ENCODE peak calls at places on chromosomes 12 and 14, in six cellular contexts. V is GM12878, F is A549, U is HepG2, Q is K562, Z is endothelial cell of umbilical vein. R is an unnamed sample.

GRCh38 chr12:851343-851742 is 98.2 kb downstream of the RAD52 start:
- DNase-seq in Z (peak), Q (no peak), U (no peak), V (no peak), F (no peak), R (no peak)

GRCh38 chr12:52119398-52120254 is 40.1 kb downstream of the SMIM41 start:
- DNase-seq in U (peak), Q (peak), F (peak), V (no peak), Z (peak), R (peak)

GRCh38 chr14:37985826-37986470 is 221.8 kb upstream of the SSTR1 start:
- DNase-seq in Q (peak), F (no peak), U (peak), V (no peak), Z (peak), R (peak)

GRCh38 chr14:22980672-22981089 is 1.7 kb downstream of the AJUBA start:
- DNase-seq in Z (no peak), U (peak), V (no peak), Q (no peak), F (peak), R (no peak)

GRCh38 chr14:77622562-77622961 is 6.1 kb upstream of the SPTLC2 start:
- DNase-seq in F (no peak), V (no peak), U (no peak), Z (no peak), Q (no peak), R (no peak)

GRCh38 chr14:104351849-104352492 is 213.6 kb downstream of the KIF26A start:
- DNase-seq in F (no peak), Z (no peak), U (no peak), Q (no peak), V (no peak), R (no peak)

GRCh38 chr12:22729898-22730443 is 105.0 kb downstream of the ETNK1 start:
- DNase-seq in Z (peak), Q (no peak), F (no peak), V (no peak), U (no peak), R (peak)

GRCh38 chr14:103121846-103122577 is 1.2 kb upstream of the TNFAIP2 start:
- DNase-seq in F (peak), V (no peak), U (peak), Q (peak), Z (peak), R (peak)

GRCh38 chr12:104998423-104999346 is 12.6 kb downstream of the NOPCHAP1 start:
- DNase-seq in V (no peak), Z (no peak), Q (no peak), U (no peak), F (no peak), R (no peak)

GRCh38 chr12:32110417-32110816 is 3.8 kb downstream of the BICD1 start:
- DNase-seq in U (no peak), Q (no peak), Z (no peak), V (no peak), F (no peak), R (no peak)

GRCh38 chr12:64475518-64475917 is 23.6 kb downstream of the TBK1 start:
- DNase-seq in Z (no peak), F (no peak), Q (no peak), U (no peak), V (no peak), R (no peak)

GRCh38 chr12:86697916-86698315 is 441.7 kb upstream of the MGAT4C start:
- DNase-seq in Z (no peak), Q (no peak), U (no peak), V (no peak), F (no peak), R (no peak)

GRCh38 chr12:29428630-29429029 is 47.7 kb upstream of the ERGIC2 start:
- DNase-seq in V (peak), Z (peak), U (no peak), Q (peak), F (no peak), R (peak)

GRCh38 chr14:101223147-101223546 is 319.6 kb upstream of the RTL1 start:
- DNase-seq in Z (no peak), U (no peak), Q (no peak), V (no peak), F (no peak), R (no peak)

GRCh38 chr14:103103461-103104388 is 9.2 kb downstream of the EXOC3L4 start:
- DNase-seq in U (peak), Q (no peak), F (peak), Z (no peak), V (no peak), R (peak)

GRCh38 chr14:106790189-106791036 is 1264.0 kb downstream of the TMEM121 start:
- DNase-seq in F (peak), V (no peak), U (peak), Q (peak), Z (no peak), R (peak)

GRCh38 chr14:39094515-39094914 is 8.5 kb downstream of the SEC23A start:
- DNase-seq in V (no peak), F (no peak), U (no peak), Z (no peak), Q (no peak), R (no peak)

GRCh38 chr14:73785834-73786631 is 65.6 kb upstream of the PTGR2 start:
- DNase-seq in Z (peak), V (no peak), Q (peak), U (peak), F (peak), R (peak)

GRCh38 chr14:73728106-73729014 is 14.2 kb upstream of the PNMA1 start:
- DNase-seq in Z (peak), F (peak), Q (peak), U (peak), V (no peak), R (peak)

GRCh38 chr12:120220838-120221575 is 20.1 kb upstream of the RPLP0 start:
- DNase-seq in F (no peak), U (peak), Q (no peak), Z (no peak), V (no peak), R (no peak)

GRCh38 chr12:130307859-130308258 is 29.8 kb upstream of the PIWIL1 start:
- DNase-seq in U (no peak), Q (no peak), F (no peak), Z (no peak), V (no peak), R (no peak)

GRCh38 chr12:53966385-53967133 is 6.4 kb upstream of the HOXC11 start:
- DNase-seq in U (no peak), Q (no peak), F (no peak), Z (no peak), V (no peak), R (no peak)

GRCh38 chr12:95796982-95797289 is 6.4 kb upstream of the NTN4 start:
- DNase-seq in U (no peak), V (no peak), Z (no peak), F (peak), Q (no peak), R (no peak)

GRCh38 chr14:34562776-34563150 is 23.3 kb upstream of the EAPP start:
- DNase-seq in Q (no peak), V (no peak), U (peak), F (no peak), Z (no peak), R (no peak)

GRCh38 chr12:101277443-101277842 is 2.5 kb upstream of the UTP20 start:
- DNase-seq in F (no peak), Z (no peak), V (no peak), Q (no peak), U (no peak), R (peak)

GRCh38 chr14:66288511-66288910 is 197.7 kb upstream of the CCDC196 start:
- DNase-seq in F (no peak), V (no peak), Q (no peak), U (no peak), Z (no peak), R (no peak)

GRCh38 chr12:94586589-94587259 is 63.6 kb downstream of the TMCC3 start:
- DNase-seq in F (no peak), Q (no peak), Z (peak), V (no peak), U (no peak), R (no peak)

GRCh38 chr12:69657376-69658137 is 41.5 kb downstream of the BEST3 start:
- DNase-seq in Q (peak), Z (no peak), F (no peak), V (no peak), U (peak), R (no peak)

GRCh38 chr12:46874642-46875041 is 48.8 kb upstream of the SLC38A4 start:
- DNase-seq in F (no peak), U (no peak), V (no peak), Z (peak), Q (no peak), R (no peak)

GRCh38 chr14:58296731-58297130 is 1.6 kb upstream of the ARID4A start:
- DNase-seq in F (no peak), Q (peak), U (no peak), Z (peak), V (no peak), R (peak)

GRCh38 chr12:62709321-62709720 is 225.6 kb downstream of the PPM1H start:
- DNase-seq in Z (no peak), V (no peak), F (no peak), U (no peak), Q (no peak), R (no peak)

GRCh38 chr12:67452119-67452805 is 183.1 kb downstream of the CAND1 start:
- DNase-seq in U (no peak), V (peak), Z (no peak), Q (no peak), F (no peak), R (peak)

GRCh38 chr14:89249296-89249565 is 167.8 kb downstream of the FOXN3 start:
- DNase-seq in F (no peak), Q (no peak), V (no peak), U (no peak), Z (no peak), R (no peak)

GRCh38 chr14:91372680-91373495 is 44.7 kb downstream of the CCDC88C start:
- DNase-seq in V (no peak), Q (no peak), Z (peak), U (no peak), F (no peak), R (peak)

GRCh38 chr14:98466807-98467206 is 805.2 kb downstream of the BCL11B start:
- DNase-seq in V (no peak), Q (no peak), U (no peak), F (no peak), Z (no peak), R (no peak)

GRCh38 chr12:50948798-50949197 is 3.5 kb upstream of the HIGD1C start:
- DNase-seq in Q (no peak), U (no peak), F (no peak), V (no peak), Z (no peak), R (no peak)

GRCh38 chr12:4212845-4213244 is 60.7 kb upstream of the CCND2 start:
- DNase-seq in Q (no peak), Z (no peak), V (no peak), F (no peak), U (no peak), R (no peak)

GRCh38 chr12:4215862-4216541 is 57.6 kb upstream of the CCND2 start:
- DNase-seq in F (no peak), U (no peak), Z (no peak), Q (no peak), V (peak), R (no peak)

GRCh38 chr12:4217091-4217490 is 56.5 kb upstream of the CCND2 start:
- DNase-seq in F (no peak), Z (no peak), U (no peak), V (no peak), Q (no peak), R (peak)

GRCh38 chr12:4216542-4216927 is 57.0 kb upstream of the CCND2 start:
- DNase-seq in Z (no peak), V (no peak), Q (no peak), U (no peak), F (no peak), R (no peak)

DNA sequence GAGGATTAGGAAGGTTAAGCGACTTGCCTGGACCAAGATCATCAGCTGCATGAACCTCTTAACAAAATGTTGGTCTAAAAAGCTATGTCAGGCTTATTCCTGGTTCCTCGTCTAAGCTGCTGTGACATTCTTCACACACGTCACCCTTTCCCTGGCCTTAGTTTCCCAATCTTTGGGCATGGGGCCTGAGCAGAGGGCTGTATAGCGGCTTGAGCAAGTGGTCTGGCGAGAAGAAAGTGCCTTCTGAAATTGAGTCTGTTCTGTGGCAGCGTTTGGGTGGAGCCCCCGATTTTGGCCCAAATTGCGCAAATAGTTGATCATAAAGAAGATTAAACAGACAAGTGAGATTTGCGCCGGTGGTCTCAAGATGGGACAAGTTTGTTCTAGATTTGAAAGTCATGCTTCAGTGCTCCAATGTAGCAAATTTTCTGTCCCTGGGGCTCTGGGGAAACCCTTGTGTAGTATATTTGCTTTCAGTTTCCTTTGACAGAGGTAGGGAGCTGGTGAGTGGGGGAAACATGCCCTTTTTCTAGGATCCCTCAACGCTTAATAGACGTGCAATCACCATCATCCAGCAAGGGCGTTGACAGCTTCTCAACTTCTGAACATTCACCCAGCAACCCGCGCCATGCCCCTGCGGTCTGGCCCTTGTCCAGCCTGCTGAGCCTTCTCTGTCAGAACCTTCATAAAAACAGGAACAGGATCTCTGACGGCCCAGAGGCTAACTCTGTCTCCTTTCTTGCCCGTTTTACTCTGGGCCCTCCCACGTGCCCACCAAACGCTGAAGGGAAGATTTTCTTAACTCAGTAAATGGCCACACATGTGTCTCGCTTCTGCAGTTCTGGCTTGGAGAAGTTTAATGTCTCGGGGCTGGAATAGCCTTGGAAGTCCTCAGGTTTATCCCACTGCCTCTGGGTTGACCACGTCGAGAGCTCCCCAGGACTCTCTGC is 58.4 kb upstream of the CCND2 start:
- DNase-seq in F (no peak), V (peak), U (no peak), Z (no peak), Q (peak), R (peak)
- TF ChIP-seq MYC in F (no peak), V (no peak), U (no peak), Z (no peak), Q (no peak), R (no peak)

GRCh38 chr12:24823808-24824515 is 124.9 kb downstream of the BCAT1 start:
- DNase-seq in V (peak), U (no peak), F (no peak), Z (no peak), Q (no peak), R (no peak)
- TF ChIP-seq MAX in V (no peak), U (no peak), F (no peak), Z (no peak), Q (no peak), R (no peak)

GRCh38 chr14:54550514-54550913 is 16.4 kb upstream of the SAMD4A start:
- DNase-seq in Z (no peak), Q (no peak), U (no peak), F (no peak), V (no peak), R (no peak)

GRCh38 chr14:54549862-54550261 is 17.1 kb upstream of the SAMD4A start:
- DNase-seq in Q (no peak), F (no peak), U (no peak), V (no peak), Z (no peak), R (peak)

GRCh38 chr14:54556535-54556934 is 10.4 kb upstream of the SAMD4A start:
- DNase-seq in F (no peak), U (peak), Q (no peak), V (no peak), Z (no peak), R (peak)

GRCh38 chr14:54555651-54556050 is 11.3 kb upstream of the SAMD4A start:
- DNase-seq in Z (no peak), U (no peak), Q (peak), V (no peak), F (peak), R (no peak)

DNA sequence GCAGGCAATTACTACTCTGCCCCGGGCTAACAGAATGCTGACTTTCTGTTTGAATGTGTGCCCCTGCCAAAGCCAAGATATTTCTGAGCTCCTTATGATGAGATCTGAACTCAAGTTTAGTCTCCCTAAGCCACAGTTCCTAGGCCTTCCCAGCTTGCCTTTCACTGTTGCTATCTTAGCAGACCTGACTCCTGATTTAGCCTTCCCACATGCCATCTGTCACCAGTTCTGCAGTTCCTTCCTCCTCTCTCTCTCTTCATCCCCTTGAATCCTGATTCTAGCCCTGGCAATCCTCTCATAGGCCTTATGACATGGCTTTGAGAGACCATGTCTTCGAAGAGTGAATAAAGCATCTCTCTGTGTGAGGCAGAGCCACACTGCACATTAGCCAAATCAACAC is 12.5 kb upstream of the SAMD4A start:
- DNase-seq in Z (no peak), U (no peak), Q (no peak), F (no peak), V (no peak), R (no peak)
- TF ChIP-seq MYC in Z (no peak), U (no peak), Q (no peak), F (no peak), V (no peak), R (no peak)

DNA sequence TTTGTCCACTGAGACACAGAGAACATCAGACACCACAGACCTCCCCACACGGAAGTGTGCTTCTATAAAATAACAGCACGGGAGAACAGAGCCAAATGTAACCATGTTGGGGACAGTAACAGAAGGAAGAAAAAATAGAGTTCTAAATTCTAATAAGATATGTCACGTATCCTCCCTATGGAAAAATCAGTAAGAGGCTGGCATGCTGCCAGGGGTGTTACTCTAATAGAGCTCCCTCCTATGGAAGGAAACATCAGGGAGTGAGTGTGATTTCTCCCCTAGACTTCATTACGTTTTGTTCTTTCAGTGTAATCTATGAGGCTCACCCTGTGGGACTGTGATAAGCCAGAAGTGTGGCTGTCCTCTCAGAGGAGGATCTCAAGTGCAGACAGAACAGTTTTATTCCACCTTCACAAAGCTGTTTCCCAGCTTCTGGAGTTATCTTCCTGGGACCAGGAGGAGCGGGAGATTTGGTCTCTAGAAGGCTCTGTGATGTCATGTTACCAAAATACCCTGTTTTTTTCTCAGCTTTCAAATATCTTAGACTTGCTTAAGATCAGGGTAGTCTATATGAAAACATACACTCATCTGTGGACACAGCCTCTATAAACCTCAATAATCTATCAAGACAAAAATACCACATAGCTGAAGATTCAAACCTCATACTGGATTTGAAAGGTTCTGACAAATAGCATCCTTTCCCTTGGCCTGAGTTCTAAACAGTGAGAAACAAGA is 69.3 kb downstream of the ZFC3H1 start:
- DNase-seq in F (peak), Z (no peak), U (peak), V (no peak), Q (peak), R (no peak)
- TF ChIP-seq MAX in F (no peak), Z (no peak), U (no peak), V (no peak), Q (no peak), R (no peak)

R was measured in NB4.